ENCODE peak calls at places on chromosome X, in five cellular contexts. S is fibroblast of the conjunctiva; C is stimulated activated CD8-positive, alpha-beta memory T cell treated with anti-CD3 and anti-CD28 coated beads, Interleukin-7, amount 100 ng/mL, for 4 hours; L is fibroblast of mammary gland; H is brain microvascular endothelial cell. W is an unnamed sample.

GRCh38 chrX:20802036-20802435 is 535.3 kb upstream of the RPS6KA3 start:
- DNase-seq in S (no peak), C (no peak), L (no peak), H (no peak), W (no peak)

GRCh38 chrX:47707031-47707780 is 48.2 kb upstream of the UXT start:
- DNase-seq in S (no peak), C (no peak), L (peak; percentile 41), H (peak; percentile 5), W (no peak)

GRCh38 chrX:63330681-63331080 is 20.5 kb downstream of the SPIN4 start:
- DNase-seq in S (no peak), C (no peak), L (peak; percentile 3), H (no peak), W (no peak)

GRCh38 chrX:100413231-100413630 is 3.2 kb upstream of the PCDH19 start:
- DNase-seq in S (peak; percentile 49), C (no peak), L (peak; percentile 61), H (peak; percentile 27), W (no peak)

GRCh38 chrX:47143894-47144625 is 442 bp downstream of the NDUFB11 start:
- DNase-seq in S (no peak), C (peak; percentile 6), L (peak; percentile 33), H (no peak), W (no peak)

GRCh38 chrX:51568586-51568985 is 50.1 kb downstream of the CENPVL3 start:
- DNase-seq in S (no peak), C (no peak), L (peak; percentile 62), H (peak; percentile 38), W (no peak)

GRCh38 chrX:136684120-136684519 is 36.2 kb downstream of the CD40LG start:
- DNase-seq in S (no peak), C (no peak), L (peak; percentile 4), H (no peak), W (no peak)

GRCh38 chrX:73768886-73769285 is 205.9 kb downstream of the CHIC1 start:
- DNase-seq in S (no peak), C (no peak), L (no peak), H (no peak), W (no peak)

GRCh38 chrX:69085151-69085550 is 80.1 kb downstream of the PJA1 start:
- DNase-seq in S (no peak), C (no peak), L (no peak), H (no peak), W (no peak)

GRCh38 chrX:136577562-136577961 is 45.5 kb downstream of the VGLL1 start:
- DNase-seq in S (peak; percentile 26), C (peak; percentile 47), L (peak; percentile 49), H (peak; percentile 36), W (peak; percentile 9)

GRCh38 chrX:93791304-93791703 is 117.3 kb downstream of the FAM133A start:
- DNase-seq in S (no peak), C (no peak), L (no peak), H (no peak), W (no peak)

GRCh38 chrX:29662759-29663503 is 552.4 kb upstream of the MAGEB2 start:
- DNase-seq in S (peak; percentile 54), C (no peak), L (peak; percentile 91), H (peak; percentile 91), W (no peak)

GRCh38 chrX:119376312-119376711 is 22.8 kb upstream of the SLC25A43 start:
- DNase-seq in S (no peak), C (no peak), L (no peak), H (no peak), W (no peak)

GRCh38 chrX:31268359-31268758 is 196.5 kb upstream of the FTHL17 start:
- DNase-seq in S (no peak), C (no peak), L (no peak), H (no peak), W (no peak)

W was measured in SIG-M5.